ENCODE peak calls at places on chromosomes 7 and 10, in five cellular contexts. Y is K562, T is HepG2, M is IMR-90, S is SK-N-SH. A is an unnamed sample.

GRCh38 chr10:22992075-22992474 is 64.2 kb downstream of the ARMC3 start:
- DNase-seq in Y (no peak), T (no peak), M (no peak), S (no peak), A (no peak)

GRCh38 chr10:60394444-60394843 is 4.8 kb upstream of the ANK3 start:
- DNase-seq in Y (no peak), T (no peak), M (no peak), S (no peak), A (no peak)

GRCh38 chr10:2232479-2232878 is 495.2 kb upstream of the ADARB2 start:
- DNase-seq in Y (no peak), T (no peak), M (no peak), S (no peak), A (no peak)

GRCh38 chr10:2978111-2978510 is 89.2 kb upstream of the PFKP start:
- DNase-seq in Y (peak), T (peak), M (peak), S (peak), A (peak)

GRCh38 chr7:157979631-157980340 is 607.8 kb downstream of the PTPRN2 start:
- DNase-seq in Y (no peak), T (no peak), M (no peak), S (no peak), A (no peak)

GRCh38 chr7:124152859-124153692 is 120.2 kb upstream of the TMEM229A start:
- DNase-seq in Y (no peak), T (peak), M (peak), S (peak), A (peak)

GRCh38 chr7:30648744-30649540 is 33.3 kb downstream of the CRHR2 start:
- DNase-seq in Y (no peak), T (no peak), M (no peak), S (no peak), A (no peak)

GRCh38 chr7:121578669-121579068 is 182.6 kb upstream of the FAM3C start:
- DNase-seq in Y (no peak), T (no peak), M (no peak), S (no peak), A (no peak)

GRCh38 chr7:63027075-63027474 is 971.6 kb upstream of the ZNF722 start:
- DNase-seq in Y (no peak), T (no peak), M (no peak), S (no peak), A (no peak)

GRCh38 chr7:44980393-44981034 is 1.7 kb upstream of the MYO1G start:
- DNase-seq in Y (no peak), T (no peak), M (peak), S (no peak), A (no peak)

GRCh38 chr10:10941106-10941505 is 76.6 kb upstream of the CELF2 start:
- DNase-seq in Y (no peak), T (no peak), M (no peak), S (no peak), A (no peak)

GRCh38 chr10:76491216-76491615 is 1059.8 kb downstream of the LRMDA start:
- DNase-seq in Y (no peak), T (no peak), M (no peak), S (no peak), A (no peak)

GRCh38 chr7:30795161-30795943 is 24.1 kb downstream of the MINDY4 start:
- DNase-seq in Y (no peak), T (no peak), M (no peak), S (no peak), A (peak)

DNA sequence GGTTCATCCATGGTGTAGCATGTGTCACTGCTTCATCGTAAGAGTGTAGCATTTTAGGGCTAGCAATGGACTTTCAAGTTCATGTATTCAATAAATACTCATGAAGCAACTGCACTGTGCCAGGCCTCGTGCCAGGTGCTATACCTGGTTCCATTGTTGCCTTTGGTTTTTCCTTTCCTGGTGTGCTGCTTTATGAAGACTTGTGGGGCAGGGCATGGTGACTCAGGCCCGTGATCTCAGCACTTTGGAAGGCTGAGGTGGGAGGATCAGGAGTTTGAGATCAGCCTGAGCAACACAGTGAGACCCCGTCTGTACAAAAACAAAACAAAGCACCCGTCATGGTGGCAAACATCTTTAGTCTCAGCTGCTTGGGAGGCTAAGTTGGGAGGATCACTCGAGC is 2.2 kb upstream of the CPA4 start:
- DNase-seq in Y (no peak), T (no peak), M (peak), S (no peak), A (peak)
- TF ChIP-seq RAD21 in Y (no peak), T (no peak), M (no peak), S (no peak), A (peak)

DNA sequence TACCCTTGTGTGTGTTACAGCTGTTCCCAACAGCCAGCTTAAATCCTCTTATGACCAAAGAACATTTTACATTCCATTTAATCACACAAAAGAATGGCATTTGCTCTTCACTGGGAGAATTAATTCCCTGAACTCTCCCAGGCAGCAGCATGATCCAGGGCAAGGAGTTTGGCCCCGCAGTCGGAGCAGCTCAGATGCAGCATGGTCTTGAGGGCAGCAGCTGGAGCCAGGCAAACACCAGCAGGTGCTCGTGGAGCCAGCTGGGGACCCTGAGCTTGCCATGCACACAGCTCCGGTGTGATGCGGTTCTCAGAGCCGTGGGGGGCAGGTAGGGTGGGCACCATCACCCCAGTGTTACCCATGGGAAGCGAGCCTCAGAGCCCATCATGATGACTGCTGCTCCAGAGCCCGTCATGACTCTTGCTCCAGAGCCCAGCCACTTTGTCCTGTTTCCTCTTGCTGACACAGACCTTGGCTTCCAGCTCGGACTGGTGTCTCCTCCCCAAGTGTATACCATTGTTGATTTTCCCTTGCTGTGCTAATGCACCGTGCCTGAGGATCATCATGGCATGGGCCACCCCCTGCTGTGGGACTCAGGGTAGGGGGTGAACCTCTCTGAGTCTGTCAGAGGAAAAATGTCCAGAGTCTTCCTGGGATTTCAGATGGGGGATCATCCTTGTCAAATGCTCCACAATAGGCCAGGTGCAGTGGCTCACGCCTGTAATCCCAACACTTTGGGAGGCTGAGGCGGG is 75.8 kb downstream of the ZRANB1 start:
- DNase-seq in Y (no peak), T (no peak), M (no peak), S (no peak), A (no peak)
- TF ChIP-seq RAD21 in Y (no peak), T (no peak), M (no peak), S (no peak), A (no peak)

DNA sequence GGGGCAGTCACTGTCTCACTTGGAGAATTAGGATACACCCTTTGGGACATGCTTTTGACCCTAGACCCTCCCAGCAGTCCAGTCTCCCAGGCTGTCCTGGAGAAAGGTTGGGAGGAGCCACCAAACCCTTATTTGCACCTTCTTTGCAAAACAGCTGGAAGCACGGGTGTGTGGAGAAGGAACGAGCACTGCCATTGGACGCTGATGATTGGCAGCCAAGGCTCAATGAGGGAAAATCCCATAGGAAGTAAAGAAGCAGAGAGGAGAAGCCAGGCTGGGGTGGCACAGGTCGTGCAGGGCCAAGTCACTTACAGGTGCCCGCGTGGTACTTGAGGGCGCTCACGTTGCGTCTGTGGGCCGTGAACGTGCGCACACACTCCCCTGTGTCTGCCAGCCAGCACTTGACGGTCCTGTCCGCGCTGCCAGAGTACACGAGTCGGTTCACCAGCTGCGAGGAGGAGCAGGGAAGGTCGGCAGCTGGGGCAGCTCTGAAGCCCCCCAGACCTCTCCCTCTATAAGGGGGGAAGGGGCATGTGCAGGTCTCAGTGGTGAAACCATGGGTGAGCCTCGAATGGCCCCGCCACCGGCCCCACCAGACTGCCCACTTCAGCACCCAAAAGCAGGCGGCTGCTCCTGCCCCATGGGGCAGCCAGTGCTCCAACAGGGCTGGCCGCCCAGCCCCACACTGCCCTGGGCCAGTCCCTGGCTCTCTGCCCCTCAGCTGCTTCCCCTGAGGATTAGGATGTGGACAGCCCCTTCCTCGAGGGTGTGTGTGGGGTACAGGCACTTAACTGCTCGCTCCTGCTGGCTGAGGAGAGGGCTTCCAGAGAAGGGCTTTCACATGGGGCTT is 24.8 kb downstream of the WDR86 start:
- DNase-seq in Y (no peak), T (no peak), M (no peak), S (no peak), A (no peak)
- TF ChIP-seq RAD21 in Y (no peak), T (no peak), M (no peak), S (no peak), A (no peak)

GRCh38 chr7:156640949-156641485 is 443 bp downstream of the RNF32 start:
- DNase-seq in Y (peak), T (no peak), M (peak), S (no peak), A (peak)
- TF ChIP-seq RAD21 in Y (no peak), T (no peak), M (no peak), S (no peak), A (no peak)

GRCh38 chr10:79065091-79065551 is 3.6 kb upstream of the ZMIZ1 start:
- DNase-seq in Y (no peak), T (no peak), M (no peak), S (no peak), A (no peak)
- TF ChIP-seq RAD21 in Y (no peak), T (no peak), M (no peak), S (no peak), A (no peak)

GRCh38 chr7:1059200-1060091 is 15.1 kb downstream of the GPR146 start:
- DNase-seq in Y (peak), T (no peak), M (no peak), S (peak), A (peak)
- TF ChIP-seq RAD21 in Y (no peak), T (no peak), M (no peak), S (no peak), A (no peak)

DNA sequence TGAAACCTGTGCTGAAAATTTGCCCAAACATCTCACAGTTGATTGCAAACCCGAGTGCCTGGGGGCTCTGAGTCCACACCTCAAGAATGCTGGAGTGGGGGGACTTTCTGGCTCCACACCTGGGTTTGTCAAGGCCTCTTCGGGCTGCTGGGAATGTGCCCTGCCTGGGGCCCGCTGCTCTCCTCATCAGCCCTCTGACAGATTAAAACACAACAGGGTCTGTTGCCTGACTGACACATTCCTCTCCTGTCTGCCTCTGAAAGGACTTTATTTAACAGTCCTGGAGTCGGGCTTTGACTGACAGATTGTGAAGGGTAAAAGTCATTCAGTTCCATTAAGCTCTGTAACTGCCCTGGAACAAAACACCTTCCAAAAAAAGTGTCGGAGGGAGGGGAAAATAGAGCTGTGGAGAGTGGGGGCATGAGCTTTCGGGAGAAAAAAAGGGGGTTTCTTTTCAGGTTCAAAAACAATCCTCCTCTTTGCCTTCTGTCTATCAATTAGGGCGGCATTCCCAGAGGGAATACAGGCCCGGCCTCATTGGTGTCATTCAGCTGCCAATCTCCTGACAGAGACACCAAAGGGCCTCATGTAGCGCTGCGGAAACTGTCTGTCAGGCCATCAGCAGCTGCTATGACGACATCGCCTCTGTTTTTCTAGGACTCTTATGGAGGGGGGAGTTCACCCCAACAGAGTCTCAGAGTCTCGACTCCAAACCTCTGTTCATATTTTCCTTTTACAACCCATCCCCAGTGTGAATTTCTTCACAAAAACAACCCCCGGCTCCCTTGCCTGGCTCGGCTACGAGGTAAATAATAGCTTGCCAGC is 398.8 kb upstream of the NFE2L3 start:
- DNase-seq in Y (no peak), T (no peak), M (no peak), S (no peak), A (no peak)
- TF ChIP-seq RAD21 in Y (no peak), T (no peak), M (no peak), S (no peak), A (no peak)

GRCh38 chr10:89301231-89301630 is 615 bp upstream of the IFIT2 start:
- DNase-seq in Y (no peak), T (no peak), M (peak), S (no peak), A (no peak)
- TF ChIP-seq RAD21 in Y (no peak), T (no peak), M (no peak), S (no peak), A (no peak)

A was measured in HCT116.